ENCODE peak calls at places on chromosomes 4 and X, in eight cellular contexts. T is CD4-positive, CD25-positive, alpha-beta regulatory T cell; S is OCI-LY7; P is CD8-positive, alpha-beta memory T cell; K is SJSA1; F is keratinocyte; G is GM23248; O is tibial nerve. I is an unnamed sample.

GRCh38 chr4:89913623-89914022 is 19.0 kb downstream of the MMRN1 start:
- DNase-seq in T (no peak), S (no peak), P (no peak), K (no peak), F (no peak), G (no peak), O (no peak), I (no peak)

GRCh38 chr4:15012017-15012788 is 9.9 kb downstream of the CPEB2 start:
- DNase-seq in T (no peak), S (no peak), P (no peak), K (no peak), F (no peak), G (no peak), O (no peak), I (no peak)

GRCh38 chr4:173318648-173319211 is 15.4 kb downstream of the HMGB2 start:
- DNase-seq in T (peak; percentile 45), S (peak; percentile 62), P (no peak), K (no peak), F (no peak), G (peak; percentile 85), O (no peak), I (no peak)

GRCh38 chrX:48890934-48891401 is 6.6 kb downstream of the TIMM17B start:
- DNase-seq in T (peak; percentile 26), S (no peak), P (no peak), K (no peak), F (no peak), G (peak; percentile 15), O (no peak), I (no peak)

GRCh38 chr4:8468746-8469535 is 28.4 kb downstream of the TRMT44 start:
- DNase-seq in T (peak; percentile 38), S (peak; percentile 61), P (peak; percentile 11), K (peak; percentile 71), F (no peak), G (peak; percentile 79), O (peak; percentile 40), I (no peak)

GRCh38 chrX:1336331-1337143 is at the start of gene IL3RA:
- DNase-seq in T (no peak), S (no peak), P (no peak), K (no peak), F (no peak), G (peak; percentile 23), O (no peak), I (no peak)

GRCh38 chrX:154486052-154486395 is 391 bp downstream of the UBL4A start:
- DNase-seq in T (peak; percentile 26), S (peak; percentile 47), P (peak; percentile 22), K (no peak), F (no peak), G (peak; percentile 58), O (no peak), I (peak; percentile 38)

GRCh38 chr4:127140306-127140705 is 492.5 kb upstream of the INTU start:
- DNase-seq in T (no peak), S (no peak), P (no peak), K (no peak), F (no peak), G (peak; percentile 45), O (no peak), I (no peak)

GRCh38 chr4:75547647-75548387 is 8.0 kb upstream of the ODAPH start:
- DNase-seq in T (no peak), S (peak; percentile 43), P (no peak), K (no peak), F (no peak), G (peak; percentile 20), O (peak; percentile 28), I (no peak)

GRCh38 chrX:25427873-25428555 is 412.2 kb upstream of the ARX start:
- DNase-seq in T (no peak), S (no peak), P (no peak), K (no peak), F (no peak), G (no peak), O (no peak), I (no peak)

GRCh38 chr4:113560579-113560978 is 201.0 kb downstream of the CAMK2D start:
- DNase-seq in T (no peak), S (no peak), P (no peak), K (no peak), F (no peak), G (peak; percentile 25), O (no peak), I (no peak)

GRCh38 chrX:2243913-2244460 is 256.8 kb downstream of the DHRSX start:
- DNase-seq in T (no peak), S (no peak), P (no peak), K (no peak), F (no peak), G (peak; percentile 12), O (no peak), I (no peak)

GRCh38 chr4:1579834-1580686 is 104.1 kb downstream of the FAM53A start:
- DNase-seq in T (peak; percentile 92), S (peak; percentile 91), P (peak; percentile 87), K (no peak), F (no peak), G (peak; percentile 95), O (peak; percentile 83), I (peak; percentile 91)

GRCh38 chr4:17111959-17112659 is 213.7 kb upstream of the LDB2 start:
- DNase-seq in T (no peak), S (peak; percentile 25), P (no peak), K (peak; percentile 41), F (no peak), G (peak; percentile 21), O (no peak), I (no peak)

GRCh38 chrX:102976290-102976689 is 39.2 kb downstream of the RAB40AL start:
- DNase-seq in T (no peak), S (no peak), P (no peak), K (no peak), F (no peak), G (peak; percentile 76), O (no peak), I (no peak)

GRCh38 chr4:48243897-48244296 is 25.7 kb downstream of the TEC start:
- DNase-seq in T (no peak), S (no peak), P (no peak), K (no peak), F (no peak), G (no peak), O (no peak), I (no peak)

GRCh38 chr4:7003879-7004240 is 39.3 kb upstream of the TADA2B start:
- DNase-seq in T (no peak), S (no peak), P (no peak), K (no peak), F (no peak), G (no peak), O (no peak), I (no peak)

GRCh38 chrX:70577442-70577841 is 132.8 kb downstream of the DLG3 start:
- DNase-seq in T (no peak), S (no peak), P (no peak), K (no peak), F (no peak), G (no peak), O (no peak), I (no peak)

GRCh38 chrX:48522291-48522690 is 683 bp downstream of the EBP start:
- DNase-seq in T (no peak), S (no peak), P (no peak), K (no peak), F (no peak), G (no peak), O (no peak), I (no peak)

DNA sequence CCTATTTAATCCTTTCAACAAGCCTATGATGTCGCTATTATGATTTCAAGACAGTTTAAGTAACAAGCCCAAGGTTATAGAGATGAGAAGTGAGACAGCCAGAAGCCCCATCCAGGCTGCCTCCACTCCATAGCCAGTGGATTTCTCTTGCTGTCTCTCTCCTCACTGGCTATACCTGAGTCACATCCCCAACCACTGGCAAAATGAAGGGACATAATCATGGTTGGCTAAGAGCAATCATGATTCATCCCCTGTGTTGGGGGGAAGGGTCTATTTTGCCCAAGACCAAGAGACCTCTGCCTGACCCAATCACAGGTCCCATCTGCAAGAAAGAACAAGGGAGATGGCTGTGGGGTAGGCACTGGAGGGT is 334.9 kb upstream of the GATB start:
- DNase-seq in T (no peak), S (no peak), P (no peak), K (no peak), F (no peak), G (peak; percentile 45), O (no peak), I (no peak)
- H3K4me1 ChIP-seq in T (peaks cover 53% of the 10 kb centered on the region), S (peaks cover 7% of the 10 kb centered on the region), P (peaks cover 77% of the 10 kb centered on the region), K (no peaks in the 10 kb centered on the region), F (peaks cover 8% of the 10 kb centered on the region), G (peaks cover 11% of the 10 kb centered on the region), O (no peaks in the 10 kb centered on the region), I (peaks cover 7% of the 10 kb centered on the region)

DNA sequence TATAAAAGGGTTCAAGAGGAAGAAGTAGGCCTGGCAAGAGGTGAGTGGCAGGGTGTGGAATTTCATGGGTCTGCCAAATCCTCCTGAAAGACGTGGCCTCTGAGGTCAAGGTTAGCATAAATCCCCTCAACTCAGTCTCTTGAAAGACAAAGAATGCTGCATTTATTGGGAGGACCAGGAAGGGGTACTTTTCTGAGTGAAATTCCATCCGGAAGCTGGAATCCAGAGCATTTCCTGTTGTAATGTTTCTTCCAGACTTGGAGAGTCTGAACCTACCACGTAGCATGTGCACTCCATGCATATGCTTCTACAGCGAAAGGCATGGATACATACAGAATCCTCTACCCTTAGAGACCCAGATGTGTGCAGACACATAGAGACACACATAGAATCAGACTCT is 13.4 kb upstream of the FGD1 start:
- DNase-seq in T (no peak), S (no peak), P (no peak), K (no peak), F (no peak), G (peak; percentile 12), O (no peak), I (no peak)
- H3K27ac ChIP-seq in T (no peak overlapping the region), S (no peak overlapping the region), P (no peak overlapping the region), K (no peak overlapping the region), F (no peak overlapping the region), G (no peak overlapping the region), O (no peak overlapping the region), I (no peak overlapping the region)

DNA sequence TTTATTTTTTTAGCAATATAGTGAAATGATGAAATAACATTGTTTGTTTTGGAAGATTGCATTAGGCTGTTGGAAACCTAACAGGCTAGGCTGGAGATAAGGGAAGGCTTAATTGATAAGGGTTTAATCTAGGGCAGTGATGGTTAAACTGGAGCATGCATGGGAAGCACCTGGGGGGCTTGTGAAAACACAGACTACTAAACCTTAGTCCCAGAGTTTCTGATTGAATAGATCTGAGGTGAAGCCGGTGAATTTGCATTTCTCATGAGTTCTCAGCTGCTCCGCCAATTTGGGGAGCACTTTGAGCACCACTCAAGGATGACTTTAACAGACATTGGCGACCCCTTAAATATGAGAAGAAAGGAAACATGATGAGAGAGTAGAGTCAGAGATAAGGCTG is 11.5 kb downstream of the STK26 start:
- DNase-seq in T (no peak), S (no peak), P (no peak), K (no peak), F (no peak), G (no peak), O (no peak), I (no peak)
- H3K4me1 ChIP-seq in T (no peaks in the 10 kb centered on the region), S (peaks cover 24% of the 10 kb centered on the region), P (peaks cover 29% of the 10 kb centered on the region), K (no peaks in the 10 kb centered on the region), F (no peaks in the 10 kb centered on the region), G (no peaks in the 10 kb centered on the region), O (no peaks in the 10 kb centered on the region), I (no peaks in the 10 kb centered on the region)

DNA sequence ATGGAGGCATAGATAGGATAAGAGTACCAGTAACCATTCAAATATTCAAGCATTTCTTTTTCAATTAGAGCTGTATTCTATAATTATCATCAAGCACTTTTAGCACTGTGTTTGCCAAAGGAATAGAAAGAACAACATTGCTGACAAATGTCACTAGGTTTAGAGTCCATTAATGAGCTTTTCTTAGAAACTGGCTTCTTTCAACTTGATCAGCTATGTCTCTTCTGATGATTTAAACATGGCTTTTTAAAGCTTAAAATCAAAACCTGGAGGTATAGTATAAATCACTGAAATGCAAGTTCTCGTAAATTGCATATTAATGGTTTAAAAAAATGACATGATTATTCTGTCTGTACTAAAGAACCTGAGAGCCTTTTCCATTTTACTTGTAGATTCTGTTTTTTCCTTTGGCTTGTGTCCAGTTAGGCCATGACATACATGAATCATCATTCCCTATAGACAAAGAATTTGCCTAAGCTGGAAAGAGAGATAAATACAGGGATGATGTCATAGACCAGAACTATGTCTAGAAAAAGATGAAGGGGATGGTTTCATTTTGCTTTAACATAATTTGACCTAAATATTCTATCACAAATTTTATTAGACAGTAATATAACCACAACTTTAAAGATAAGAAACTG is 340.1 kb upstream of the CTSO start:
- DNase-seq in T (no peak), S (no peak), P (no peak), K (no peak), F (peak; percentile 11), G (peak; percentile 79), O (no peak), I (no peak)
- H3K27ac ChIP-seq in T (no peak overlapping the region), S (no peak overlapping the region), P (no peak overlapping the region), K (peak overlapping the region; percentile 57), F (no peak overlapping the region), G (no peak overlapping the region), O (no peak overlapping the region), I (peak overlapping the region; percentile 50)